ENCODE peak calls at places on chromosomes 11 and 22, in five cellular contexts. E is posterior cingulate gyrus; X is RPMI7951; N is SW 1271; Y is activated naive CD8-positive, alpha-beta T cell treated with anti-CD3 and anti-CD28 coated beads for 36 hours. Q is an unnamed sample.

GRCh38 chr22:22866381-22867111 is 21.1 kb upstream of the IGLL5 start:
- DNase-seq in E (no peak), X (no peak), N (no peak), Y (no peak), Q (no peak)

GRCh38 chr11:82686211-82686610 is 47.5 kb downstream of the FAM181B start:
- DNase-seq in E (no peak), X (no peak), N (no peak), Y (no peak), Q (no peak)

GRCh38 chr11:63845911-63846310 is 7.0 kb downstream of the MARK2 start:
- DNase-seq in E (no peak), X (no peak), N (no peak), Y (no peak), Q (no peak)

GRCh38 chr11:74703211-74703610 is 28.0 kb downstream of the CHRDL2 start:
- DNase-seq in E (no peak), X (no peak), N (no peak), Y (no peak), Q (no peak)

GRCh38 chr22:21867528-21868266 is at the start of gene MAPK1:
- DNase-seq in E (peak; percentile 94), X (peak; percentile 83), N (peak; percentile 72), Y (peak; percentile 97), Q (peak; percentile 83)

GRCh38 chr11:23423656-23424055 is 563.4 kb upstream of the CCDC179 start:
- DNase-seq in E (no peak), X (no peak), N (no peak), Y (no peak), Q (no peak)

GRCh38 chr11:122108192-122108799 is 7.7 kb downstream of the BLID start:
- DNase-seq in E (no peak), X (peak; percentile 68), N (peak; percentile 36), Y (no peak), Q (peak; percentile 77)

GRCh38 chr11:17063171-17064002 is 14.1 kb downstream of the RPS13 start:
- DNase-seq in E (peak; percentile 66), X (peak; percentile 27), N (peak; percentile 36), Y (peak; percentile 60), Q (peak; percentile 47)

GRCh38 chr22:36775589-36775965 is 342 bp downstream of the IFT27 start:
- DNase-seq in E (peak; percentile 48), X (no peak), N (no peak), Y (peak; percentile 45), Q (no peak)

GRCh38 chr11:1501421-1502167 is 15.0 kb upstream of the MOB2 start:
- DNase-seq in E (no peak), X (no peak), N (no peak), Y (no peak), Q (no peak)

GRCh38 chr22:22032906-22033802 is 50.6 kb upstream of the TOP3B start:
- DNase-seq in E (no peak), X (no peak), N (no peak), Y (no peak), Q (no peak)

GRCh38 chr22:27948569-27948968 is 29.5 kb upstream of the PITPNB start:
- DNase-seq in E (no peak), X (no peak), N (no peak), Y (no peak), Q (no peak)

GRCh38 chr11:46972343-46972742 is 35.8 kb downstream of the CSTPP1 start:
- DNase-seq in E (no peak), X (no peak), N (no peak), Y (no peak), Q (no peak)